ENCODE peak calls at places on chromosomes 7 and 10, in five cellular contexts. One of them, this sample, is unnamed.

GRCh38 chr7:128247108-128247507 is 6.0 kb downstream of the LEP start:
- DNase-seq in H1: no peak
- DNase-seq in mesenchymal stem cell: no peak
- DNase-seq in H9: no peak
- DNase-seq in trophoblast cell: no peak
- DNase-seq in this sample: no peak

GRCh38 chr10:85612378-85612775 is 754.2 kb downstream of the GRID1 start:
- DNase-seq in H1: no peak
- DNase-seq in mesenchymal stem cell: no peak
- DNase-seq in H9: no peak
- DNase-seq in trophoblast cell: no peak
- DNase-seq in this sample: no peak

GRCh38 chr10:123869015-123869414 is 22.6 kb downstream of the CPXM2 start:
- DNase-seq in H1: peak; percentile 13
- DNase-seq in mesenchymal stem cell: no peak
- DNase-seq in H9: no peak
- DNase-seq in trophoblast cell: no peak
- DNase-seq in this sample: no peak

GRCh38 chr10:58892039-58892665 is 284.3 kb upstream of the PHYHIPL start:
- DNase-seq in H1: no peak
- DNase-seq in mesenchymal stem cell: peak; percentile 3
- DNase-seq in H9: no peak
- DNase-seq in trophoblast cell: no peak
- DNase-seq in this sample: no peak

GRCh38 chr10:70668454-70668970 is 3.8 kb upstream of the ADAMTS14 start:
- DNase-seq in H1: no peak
- DNase-seq in mesenchymal stem cell: no peak
- DNase-seq in H9: no peak
- DNase-seq in trophoblast cell: no peak
- DNase-seq in this sample: no peak

GRCh38 chr7:44489955-44490350 is 505 bp downstream of the NUDCD3 start:
- DNase-seq in H1: no peak
- DNase-seq in mesenchymal stem cell: no peak
- DNase-seq in H9: no peak
- DNase-seq in trophoblast cell: no peak
- DNase-seq in this sample: no peak

GRCh38 chr10:121846555-121846954 is 81.3 kb downstream of the ATE1 start:
- DNase-seq in H1: no peak
- DNase-seq in mesenchymal stem cell: no peak
- DNase-seq in H9: no peak
- DNase-seq in trophoblast cell: no peak
- DNase-seq in this sample: no peak

GRCh38 chr7:159040146-159040545 is 104.5 kb downstream of the VIPR2 start:
- DNase-seq in H1: peak; percentile 27
- DNase-seq in mesenchymal stem cell: no peak
- DNase-seq in H9: no peak
- DNase-seq in trophoblast cell: no peak
- DNase-seq in this sample: no peak

GRCh38 chr7:36381056-36381455 is 8.6 kb upstream of the ANLN start:
- DNase-seq in H1: no peak
- DNase-seq in mesenchymal stem cell: no peak
- DNase-seq in H9: no peak
- DNase-seq in trophoblast cell: no peak
- DNase-seq in this sample: no peak

GRCh38 chr10:69856601-69857166 is 55.0 kb downstream of the COL13A1 start:
- DNase-seq in H1: no peak
- DNase-seq in mesenchymal stem cell: no peak
- DNase-seq in H9: no peak
- DNase-seq in trophoblast cell: no peak
- DNase-seq in this sample: no peak

GRCh38 chr10:124255556-124255955 is 162.2 kb upstream of the CHST15 start:
- DNase-seq in H1: no peak
- DNase-seq in mesenchymal stem cell: peak; percentile 9
- DNase-seq in H9: no peak
- DNase-seq in trophoblast cell: no peak
- DNase-seq in this sample: no peak

GRCh38 chr10:16929067-16929466 is 111.8 kb upstream of the RSU1 start:
- DNase-seq in H1: no peak
- DNase-seq in mesenchymal stem cell: no peak
- DNase-seq in H9: no peak
- DNase-seq in trophoblast cell: no peak
- DNase-seq in this sample: no peak

GRCh38 chr10:82750538-82750937 is 875.5 kb downstream of the NRG3 start:
- DNase-seq in H1: no peak
- DNase-seq in mesenchymal stem cell: no peak
- DNase-seq in H9: no peak
- DNase-seq in trophoblast cell: no peak
- DNase-seq in this sample: no peak

GRCh38 chr7:2507917-2508306 is 11.7 kb upstream of the LFNG start:
- DNase-seq in H1: no peak
- DNase-seq in mesenchymal stem cell: no peak
- DNase-seq in H9: no peak
- DNase-seq in trophoblast cell: no peak
- DNase-seq in this sample: no peak

GRCh38 chr7:128781126-128781525 is 5.5 kb upstream of the OPN1SW start:
- DNase-seq in H1: no peak
- DNase-seq in mesenchymal stem cell: no peak
- DNase-seq in H9: no peak
- DNase-seq in trophoblast cell: no peak
- DNase-seq in this sample: no peak

GRCh38 chr7:82729172-82730030 is 285.8 kb upstream of the CACNA2D1 start:
- DNase-seq in H1: no peak
- DNase-seq in mesenchymal stem cell: peak; percentile 60
- DNase-seq in H9: no peak
- DNase-seq in trophoblast cell: no peak
- DNase-seq in this sample: peak; percentile 29

GRCh38 chr10:95289003-95289920 is 1.5 kb downstream of the PDLIM1 start:
- DNase-seq in H1: no peak
- DNase-seq in mesenchymal stem cell: peak; percentile 65
- DNase-seq in H9: peak; percentile 60
- DNase-seq in trophoblast cell: no peak
- DNase-seq in this sample: no peak

GRCh38 chr7:77247206-77247850 is 47.7 kb upstream of the FGL2 start:
- DNase-seq in H1: peak; percentile 92
- DNase-seq in mesenchymal stem cell: peak; percentile 72
- DNase-seq in H9: peak; percentile 78
- DNase-seq in trophoblast cell: peak; percentile 58
- DNase-seq in this sample: peak; percentile 70

GRCh38 chr7:13099197-13099795 is 411.9 kb downstream of the ARL4A start:
- DNase-seq in H1: no peak
- DNase-seq in mesenchymal stem cell: peak; percentile 37
- DNase-seq in H9: no peak
- DNase-seq in trophoblast cell: no peak
- DNase-seq in this sample: no peak

GRCh38 chr10:104332243-104333036 is 5.8 kb downstream of the ITPRIP start:
- DNase-seq in H1: no peak
- DNase-seq in mesenchymal stem cell: no peak
- DNase-seq in H9: no peak
- DNase-seq in trophoblast cell: no peak
- DNase-seq in this sample: no peak

GRCh38 chr7:135117096-135117495 is 30.8 kb upstream of the TMEM140 start:
- DNase-seq in H1: no peak
- DNase-seq in mesenchymal stem cell: no peak
- DNase-seq in H9: no peak
- DNase-seq in trophoblast cell: no peak
- DNase-seq in this sample: no peak

GRCh38 chr10:127906548-127907377 is at the start of gene PTPRE:
- DNase-seq in H1: peak; percentile 88
- DNase-seq in mesenchymal stem cell: peak; percentile 70
- DNase-seq in H9: peak; percentile 81
- DNase-seq in trophoblast cell: peak; percentile 61
- DNase-seq in this sample: peak; percentile 65

GRCh38 chr7:150969483-150969874 is 8.6 kb downstream of the KCNH2 start:
- DNase-seq in H1: no peak
- DNase-seq in mesenchymal stem cell: no peak
- DNase-seq in H9: no peak
- DNase-seq in trophoblast cell: no peak
- DNase-seq in this sample: no peak

GRCh38 chr10:117165557-117166419 is 27.7 kb upstream of the VAX1 start:
- DNase-seq in H1: peak; percentile 87
- DNase-seq in mesenchymal stem cell: peak; percentile 51
- DNase-seq in H9: peak; percentile 88
- DNase-seq in trophoblast cell: peak; percentile 20
- DNase-seq in this sample: peak; percentile 75

GRCh38 chr10:105974803-105975456 is 1189.6 kb downstream of the SORCS1 start:
- DNase-seq in H1: no peak
- DNase-seq in mesenchymal stem cell: no peak
- DNase-seq in H9: peak; percentile 47
- DNase-seq in trophoblast cell: no peak
- DNase-seq in this sample: no peak

GRCh38 chr10:103104721-103105120 is 88.4 kb downstream of the NT5C2 start:
- DNase-seq in H1: no peak
- DNase-seq in mesenchymal stem cell: no peak
- DNase-seq in H9: no peak
- DNase-seq in trophoblast cell: no peak
- DNase-seq in this sample: no peak

GRCh38 chr10:125662616-125663015 is 20.3 kb downstream of the TEX36 start:
- DNase-seq in H1: no peak
- DNase-seq in mesenchymal stem cell: no peak
- DNase-seq in H9: no peak
- DNase-seq in trophoblast cell: no peak
- DNase-seq in this sample: no peak

GRCh38 chr10:47143072-47143471 is 156.9 kb upstream of the GDF10 start:
- DNase-seq in H1: no peak
- DNase-seq in mesenchymal stem cell: no peak
- DNase-seq in H9: no peak
- DNase-seq in trophoblast cell: no peak
- DNase-seq in this sample: no peak

GRCh38 chr7:134931487-134931886 is 54.8 kb upstream of the AGBL3 start:
- DNase-seq in H1: no peak
- DNase-seq in mesenchymal stem cell: peak; percentile 25
- DNase-seq in H9: no peak
- DNase-seq in trophoblast cell: no peak
- DNase-seq in this sample: no peak

GRCh38 chr10:31836569-31837406 is 91.8 kb downstream of the ARHGAP12 start:
- DNase-seq in H1: no peak
- DNase-seq in mesenchymal stem cell: peak; percentile 48
- DNase-seq in H9: peak; percentile 38
- DNase-seq in trophoblast cell: peak; percentile 10
- DNase-seq in this sample: peak; percentile 2

GRCh38 chr7:6272481-6273323 is at the start of gene CYTH3:
- DNase-seq in H1: peak; percentile 93
- DNase-seq in mesenchymal stem cell: peak; percentile 73
- DNase-seq in H9: peak; percentile 83
- DNase-seq in trophoblast cell: peak; percentile 83
- DNase-seq in this sample: peak; percentile 85
- H3K18ac ChIP-seq in H1: peak within 1 kb of the TSS; percentile 52
- H3K18ac ChIP-seq in mesenchymal stem cell: peak within 1 kb of the TSS; percentile 79
- H3K18ac ChIP-seq in H9: peak within 1 kb of the TSS; percentile 91
- H3K18ac ChIP-seq in trophoblast cell: peak within 1 kb of the TSS; percentile 89
- H3K18ac ChIP-seq in this sample: peak within 1 kb of the TSS; percentile 90

GRCh38 chr7:30255096-30255769 is 29.2 kb upstream of the ZNRF2 start:
- DNase-seq in H1: no peak
- DNase-seq in mesenchymal stem cell: no peak
- DNase-seq in H9: no peak
- DNase-seq in trophoblast cell: no peak
- DNase-seq in this sample: no peak

GRCh38 chr7:30253796-30254165 is 30.6 kb upstream of the ZNRF2 start:
- DNase-seq in H1: no peak
- DNase-seq in mesenchymal stem cell: no peak
- DNase-seq in H9: no peak
- DNase-seq in trophoblast cell: peak; percentile 29
- DNase-seq in this sample: no peak

GRCh38 chr7:30254717-30255095 is 29.7 kb upstream of the ZNRF2 start:
- DNase-seq in H1: no peak
- DNase-seq in mesenchymal stem cell: no peak
- DNase-seq in H9: no peak
- DNase-seq in trophoblast cell: no peak
- DNase-seq in this sample: no peak

GRCh38 chr7:30252885-30253795 is 31.3 kb upstream of the ZNRF2 start:
- DNase-seq in H1: no peak
- DNase-seq in mesenchymal stem cell: no peak
- DNase-seq in H9: no peak
- DNase-seq in trophoblast cell: no peak
- DNase-seq in this sample: no peak

GRCh38 chr7:30254248-30254647 is 30.1 kb upstream of the ZNRF2 start:
- DNase-seq in H1: no peak
- DNase-seq in mesenchymal stem cell: no peak
- DNase-seq in H9: no peak
- DNase-seq in trophoblast cell: no peak
- DNase-seq in this sample: no peak
- H2BK12ac ChIP-seq in H1: no peak overlapping the region
- H2BK12ac ChIP-seq in mesenchymal stem cell: no peak overlapping the region
- H2BK12ac ChIP-seq in H9: no peak overlapping the region
- H2BK12ac ChIP-seq in trophoblast cell: no peak overlapping the region
- H2BK12ac ChIP-seq in this sample: no peak overlapping the region

DNA sequence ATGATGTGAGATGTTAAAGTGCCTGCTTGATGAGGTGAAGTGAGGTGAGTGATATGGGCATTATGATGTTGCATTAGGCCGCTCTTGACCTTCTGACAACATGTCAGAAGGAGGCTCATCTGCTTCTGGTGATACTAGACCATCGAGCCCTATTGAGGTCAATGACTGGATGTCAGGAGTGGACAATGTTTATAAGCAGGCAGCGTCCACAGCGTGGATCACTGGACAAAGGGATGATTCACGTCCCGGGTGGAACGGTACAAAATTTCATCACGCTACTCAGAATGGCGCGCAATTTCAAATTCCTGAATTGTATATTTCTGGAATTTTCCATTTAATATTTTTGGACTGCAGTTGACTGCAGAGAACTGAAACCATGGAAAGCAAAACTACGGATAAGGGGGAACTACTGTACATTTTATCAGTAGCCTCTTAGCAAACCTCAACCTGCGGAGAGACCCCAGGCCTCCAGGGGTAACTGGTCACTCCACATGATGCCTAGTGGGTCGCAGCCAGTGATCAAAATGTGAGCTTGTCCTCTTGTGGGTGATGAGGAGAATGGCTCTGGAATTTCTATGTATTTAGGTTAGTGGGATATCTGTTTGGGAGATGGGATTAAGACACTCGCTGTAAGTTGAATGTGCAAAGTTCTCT is 5.7 kb upstream of the ZCCHC24 start:
- DNase-seq in H1: no peak
- DNase-seq in mesenchymal stem cell: no peak
- DNase-seq in H9: no peak
- DNase-seq in trophoblast cell: no peak
- DNase-seq in this sample: no peak
- H3K18ac ChIP-seq in H1: no peak overlapping the region
- H3K18ac ChIP-seq in mesenchymal stem cell: no peak overlapping the region
- H3K18ac ChIP-seq in H9: no peak overlapping the region
- H3K18ac ChIP-seq in trophoblast cell: no peak overlapping the region
- H3K18ac ChIP-seq in this sample: no peak overlapping the region

GRCh38 chr10:2987185-2987768 is 80.1 kb upstream of the PFKP start:
- DNase-seq in H1: no peak
- DNase-seq in mesenchymal stem cell: no peak
- DNase-seq in H9: no peak
- DNase-seq in trophoblast cell: no peak
- DNase-seq in this sample: no peak

GRCh38 chr10:2990764-2991163 is 76.6 kb upstream of the PFKP start:
- DNase-seq in H1: no peak
- DNase-seq in mesenchymal stem cell: no peak
- DNase-seq in H9: no peak
- DNase-seq in trophoblast cell: no peak
- DNase-seq in this sample: no peak

GRCh38 chr10:2992401-2993198 is 74.7 kb upstream of the PFKP start:
- DNase-seq in H1: no peak
- DNase-seq in mesenchymal stem cell: no peak
- DNase-seq in H9: no peak
- DNase-seq in trophoblast cell: no peak
- DNase-seq in this sample: no peak

GRCh38 chr10:2986341-2986933 is 80.9 kb upstream of the PFKP start:
- DNase-seq in H1: no peak
- DNase-seq in mesenchymal stem cell: no peak
- DNase-seq in H9: no peak
- DNase-seq in trophoblast cell: no peak
- DNase-seq in this sample: no peak

GRCh38 chr10:2989292-2989947 is 77.9 kb upstream of the PFKP start:
- DNase-seq in H1: no peak
- DNase-seq in mesenchymal stem cell: no peak
- DNase-seq in H9: no peak
- DNase-seq in trophoblast cell: no peak
- DNase-seq in this sample: no peak
- H2BK12ac ChIP-seq in H1: no peak overlapping the region
- H2BK12ac ChIP-seq in mesenchymal stem cell: no peak overlapping the region
- H2BK12ac ChIP-seq in H9: no peak overlapping the region
- H2BK12ac ChIP-seq in trophoblast cell: no peak overlapping the region
- H2BK12ac ChIP-seq in this sample: no peak overlapping the region

This sample was measured in neuronal stem cell.